ENCODE peak calls at places on chromosomes 13 and 19, in five cellular contexts. S is CD4-positive, alpha-beta memory T cell; Y is uterus; H is aorta; Z is tibial artery. X is an unnamed sample.

GRCh38 chr19:19171821-19172532 is 1.9 kb upstream of the MEF2B start:
- DNase-seq in S (no peak), Y (no peak), H (no peak), Z (no peak), X (no peak)

GRCh38 chr19:5539431-5539833 is 28.3 kb downstream of the TINCR start:
- DNase-seq in S (no peak), Y (no peak), H (no peak), Z (no peak), X (no peak)

GRCh38 chr19:30857388-30857787 is 485.2 kb downstream of the ZNF536 start:
- DNase-seq in S (no peak), Y (no peak), H (no peak), Z (no peak), X (peak; percentile 57)

GRCh38 chr13:69856331-69856730 is 251.3 kb upstream of the ATXN8OS start:
- DNase-seq in S (no peak), Y (no peak), H (no peak), Z (no peak), X (no peak)

GRCh38 chr19:19745496-19746285 is 12.8 kb upstream of the ZNF14 start:
- DNase-seq in S (no peak), Y (no peak), H (no peak), Z (no peak), X (peak; percentile 44)

GRCh38 chr13:25232937-25233515 is 54.3 kb downstream of the MTMR6 start:
- DNase-seq in S (no peak), Y (no peak), H (no peak), Z (no peak), X (no peak)

GRCh38 chr19:5832049-5832448 is 7.5 kb downstream of the FUT6 start:
- DNase-seq in S (no peak), Y (no peak), H (no peak), Z (no peak), X (no peak)

GRCh38 chr19:41548954-41549688 is 26.8 kb upstream of the CEACAM21 start:
- DNase-seq in S (peak; percentile 82), Y (no peak), H (no peak), Z (no peak), X (no peak)

GRCh38 chr19:33464010-33464732 is 57.4 kb downstream of the PEPD start:
- DNase-seq in S (no peak), Y (no peak), H (no peak), Z (peak; percentile 7), X (no peak)

GRCh38 chr13:37540228-37540627 is 58.3 kb downstream of the POSTN start:
- DNase-seq in S (no peak), Y (no peak), H (no peak), Z (no peak), X (no peak)

GRCh38 chr13:101792189-101792588 is 339.7 kb downstream of the ITGBL1 start:
- DNase-seq in S (no peak), Y (no peak), H (no peak), Z (no peak), X (no peak)

GRCh38 chr19:6242677-6243076 is 37.1 kb downstream of the MLLT1 start:
- DNase-seq in S (peak; percentile 28), Y (no peak), H (no peak), Z (no peak), X (no peak)

GRCh38 chr19:58575183-58576041 is 2.3 kb upstream of the MZF1 start:
- DNase-seq in S (peak; percentile 81), Y (peak; percentile 92), H (peak; percentile 94), Z (peak; percentile 90), X (peak; percentile 94)

GRCh38 chr13:100594255-100594654 is 5.7 kb upstream of the GGACT start:
- DNase-seq in S (no peak), Y (no peak), H (no peak), Z (no peak), X (no peak)

GRCh38 chr13:107716241-107716640 is 499.1 kb downstream of the LIG4 start:
- DNase-seq in S (no peak), Y (no peak), H (no peak), Z (no peak), X (no peak)

GRCh38 chr13:99691552-99691951 is 190.3 kb downstream of the TM9SF2 start:
- DNase-seq in S (no peak), Y (no peak), H (no peak), Z (no peak), X (no peak)

GRCh38 chr19:16216744-16217670 is 19.3 kb downstream of the AP1M1 start:
- DNase-seq in S (no peak), Y (no peak), H (no peak), Z (peak; percentile 15), X (no peak)

GRCh38 chr13:30880756-30881155 is 25.3 kb upstream of the MEDAG start:
- DNase-seq in S (no peak), Y (no peak), H (no peak), Z (peak; percentile 70), X (no peak)

GRCh38 chr13:54705738-54706137 is 1677.1 kb downstream of the OLFM4 start:
- DNase-seq in S (no peak), Y (no peak), H (no peak), Z (no peak), X (no peak)

GRCh38 chr13:25973576-25973975 is 78.2 kb downstream of the SHISA2 start:
- DNase-seq in S (peak; percentile 58), Y (no peak), H (no peak), Z (no peak), X (no peak)

GRCh38 chr19:3034845-3035541 is 5.9 kb upstream of the TLE2 start:
- DNase-seq in S (peak; percentile 68), Y (peak; percentile 59), H (no peak), Z (no peak), X (no peak)

GRCh38 chr19:4119763-4120162 is 4.2 kb downstream of the MAP2K2 start:
- DNase-seq in S (no peak), Y (no peak), H (no peak), Z (no peak), X (no peak)

GRCh38 chr13:110303644-110304043 is 3.3 kb downstream of the COL4A1 start:
- DNase-seq in S (no peak), Y (no peak), H (no peak), Z (no peak), X (peak; percentile 53)

DNA sequence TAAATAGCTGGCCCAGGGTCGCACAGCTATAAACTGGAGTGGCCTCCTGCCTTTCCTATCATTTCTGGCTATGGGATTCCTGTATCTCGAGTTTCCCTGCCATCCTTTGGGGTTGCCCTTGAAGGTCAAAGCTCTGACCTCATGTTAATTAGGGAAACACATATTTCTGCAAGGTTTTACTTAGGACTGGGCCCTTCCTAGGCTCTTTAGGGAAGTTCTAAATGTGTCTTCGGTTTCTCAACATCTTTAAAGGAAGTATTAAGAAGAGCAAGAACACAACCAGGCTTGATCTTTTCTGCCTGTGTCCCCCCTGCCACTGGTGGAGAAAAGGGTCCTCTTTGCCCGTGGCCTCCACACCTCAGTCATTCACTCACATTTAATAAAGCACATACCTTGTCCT is 10.8 kb downstream of the LCP1 start:
- DNase-seq in S (no peak), Y (no peak), H (no peak), Z (no peak), X (no peak)
- H3K4me1 ChIP-seq in S (peaks cover 99% of the 10 kb centered on the region), Y (no peaks in the 10 kb centered on the region), H (no peaks in the 10 kb centered on the region), Z (no peaks in the 10 kb centered on the region), X (no peaks in the 10 kb centered on the region)

GRCh38 chr19:51140441-51140840 is 1.7 kb upstream of the SIGLEC7 start:
- DNase-seq in S (no peak), Y (no peak), H (no peak), Z (no peak), X (no peak)

GRCh38 chr19:51138549-51138979 is 3.5 kb upstream of the SIGLEC7 start:
- DNase-seq in S (no peak), Y (no peak), H (peak; percentile 80), Z (peak; percentile 61), X (peak; percentile 68)

GRCh38 chr19:51141181-51141580 is 920 bp upstream of the SIGLEC7 start:
- DNase-seq in S (no peak), Y (no peak), H (no peak), Z (no peak), X (no peak)

GRCh38 chr19:51137812-51138425 is 4.2 kb upstream of the SIGLEC7 start:
- DNase-seq in S (no peak), Y (no peak), H (peak; percentile 21), Z (no peak), X (no peak)

GRCh38 chr19:51139299-51140018 is 2.6 kb upstream of the SIGLEC7 start:
- DNase-seq in S (no peak), Y (no peak), H (no peak), Z (no peak), X (no peak)
- H3K27me3 ChIP-seq in S (no peaks in the 10 kb centered on the region), Y (no peaks in the 10 kb centered on the region), H (no peaks in the 10 kb centered on the region), Z (no peaks in the 10 kb centered on the region), X (no peaks in the 10 kb centered on the region)

GRCh38 chr13:42967660-42968059 is 24.4 kb downstream of the EPSTI1 start:
- DNase-seq in S (no peak), Y (no peak), H (no peak), Z (no peak), X (no peak)
- H3K9me3 ChIP-seq in S (no peaks in the 10 kb centered on the region), Y (no peaks in the 10 kb centered on the region), H (no peaks in the 10 kb centered on the region), Z (no peaks in the 10 kb centered on the region), X (no peaks in the 10 kb centered on the region)

DNA sequence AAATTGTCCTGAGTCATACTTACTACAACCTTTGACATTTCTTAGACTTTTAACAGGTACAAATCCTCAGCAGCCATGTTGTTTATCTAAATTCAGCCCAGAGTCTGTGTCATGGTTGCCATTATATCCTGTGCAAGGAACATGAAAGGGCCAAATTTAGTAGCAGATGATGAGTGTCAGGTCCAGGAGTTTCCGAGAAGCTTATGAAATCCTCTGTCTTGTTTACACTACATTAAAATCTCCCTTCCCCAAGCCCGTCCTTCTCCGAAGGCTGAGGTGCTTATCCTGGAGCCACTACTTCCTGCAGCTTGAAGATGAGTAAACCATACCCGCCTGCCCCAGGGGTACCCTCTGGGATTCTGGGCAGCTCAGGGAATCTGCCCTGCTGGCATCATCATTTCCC is 102.6 kb upstream of the SERP2 start:
- DNase-seq in S (no peak), Y (no peak), H (no peak), Z (no peak), X (no peak)
- H3K4me1 ChIP-seq in S (peaks cover 16% of the 10 kb centered on the region), Y (peaks cover 10% of the 10 kb centered on the region), H (peaks cover 5% of the 10 kb centered on the region), Z (peaks cover 90% of the 10 kb centered on the region), X (peaks cover 38% of the 10 kb centered on the region)

GRCh38 chr19:1676351-1677266 is 24.2 kb upstream of the TCF3 start:
- DNase-seq in S (no peak), Y (no peak), H (no peak), Z (no peak), X (no peak)

GRCh38 chr19:1673645-1674292 is 21.4 kb upstream of the TCF3 start:
- DNase-seq in S (no peak), Y (no peak), H (no peak), Z (no peak), X (no peak)

GRCh38 chr19:1678073-1678472 is 25.7 kb upstream of the TCF3 start:
- DNase-seq in S (no peak), Y (no peak), H (no peak), Z (no peak), X (no peak)

GRCh38 chr19:1674293-1674679 is 21.9 kb upstream of the TCF3 start:
- DNase-seq in S (no peak), Y (no peak), H (no peak), Z (no peak), X (no peak)

DNA sequence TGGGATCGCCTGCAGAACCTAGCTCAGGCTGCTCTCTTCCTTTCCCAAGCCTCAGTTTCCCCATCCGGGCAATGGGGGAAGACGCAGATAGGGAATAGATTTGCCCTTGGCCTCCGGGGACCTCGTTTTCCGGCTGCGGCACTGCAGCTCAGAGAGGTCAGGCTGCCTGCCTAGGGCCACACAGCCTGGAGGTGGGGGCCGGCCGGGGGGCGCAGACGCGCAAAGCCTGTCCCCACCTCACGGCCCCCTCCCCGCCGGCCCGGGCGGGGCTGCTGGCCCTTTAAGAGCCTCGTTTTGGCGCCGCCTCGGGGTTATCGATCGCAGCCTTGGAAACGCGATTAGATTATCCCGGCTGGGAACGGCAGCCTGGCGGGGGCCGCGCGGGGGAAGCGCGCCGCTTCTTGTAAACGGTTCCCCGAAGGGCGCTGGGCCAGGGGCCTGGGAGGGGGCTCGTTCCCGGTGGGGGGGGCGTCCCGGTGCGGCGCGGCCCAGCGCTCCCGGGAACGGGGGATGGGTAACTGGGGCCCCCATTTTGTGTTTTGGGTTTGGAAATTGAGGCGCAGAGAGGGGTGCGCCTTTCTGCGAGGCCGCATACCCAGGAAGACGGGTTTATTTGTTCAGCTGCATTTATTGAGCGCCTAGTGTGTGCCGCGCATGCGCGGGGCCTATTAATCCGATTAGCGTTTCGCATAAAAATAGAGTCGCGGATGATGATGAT is 23.4 kb upstream of the TCF3 start:
- DNase-seq in S (no peak), Y (no peak), H (no peak), Z (no peak), X (no peak)
- H3K27me3 ChIP-seq in S (peaks cover 9% of the 10 kb centered on the region), Y (peaks cover 18% of the 10 kb centered on the region), H (no peaks in the 10 kb centered on the region), Z (peaks cover 5% of the 10 kb centered on the region), X (peaks cover 27% of the 10 kb centered on the region)

X was measured in right atrium auricular region.